ENCODE peak calls at places on chromosomes 5 and 9, in four cellular contexts. V, I, T and K are unnamed samples.

GRCh38 chr5:43171441-43171840 is 20.6 kb upstream of the NIM1K start:
- DNase-seq in V (no peak), I (no peak), T (no peak), K (no peak)

GRCh38 chr5:114857951-114858401 is 311.7 kb downstream of the TRIM36 start:
- DNase-seq in V (no peak), I (no peak), T (no peak), K (no peak)

GRCh38 chr9:4596165-4596922 is 65.8 kb upstream of the PLPP6 start:
- DNase-seq in V (peak; percentile 43), I (no peak), T (peak; percentile 61), K (no peak)

GRCh38 chr9:94591876-94592275 is 1.7 kb downstream of the FBP2 start:
- DNase-seq in V (no peak), I (peak; percentile 35), T (no peak), K (no peak)

GRCh38 chr9:6873862-6874261 is 116.1 kb downstream of the KDM4C start:
- DNase-seq in V (peak; percentile 47), I (no peak), T (peak; percentile 26), K (no peak)

GRCh38 chr9:85004818-85005413 is 335.4 kb downstream of the NTRK2 start:
- DNase-seq in V (peak; percentile 19), I (no peak), T (no peak), K (no peak)

GRCh38 chr5:4862500-4862899 is 277.6 kb upstream of the ADAMTS16 start:
- DNase-seq in V (peak; percentile 60), I (peak; percentile 41), T (no peak), K (peak; percentile 54)

GRCh38 chr5:69206528-69207190 is 17.3 kb downstream of the CENPH start:
- DNase-seq in V (no peak), I (no peak), T (no peak), K (peak; percentile 80)

GRCh38 chr9:25691786-25692185 is 13.5 kb upstream of the TUSC1 start:
- DNase-seq in V (no peak), I (no peak), T (no peak), K (no peak)

GRCh38 chr5:16617272-16617973 is 626 bp upstream of the RETREG1 start:
- DNase-seq in V (no peak), I (peak; percentile 23), T (peak; percentile 61), K (no peak)

GRCh38 chr5:91359957-91360609 is 23.0 kb downstream of the ARRDC3 start:
- DNase-seq in V (no peak), I (no peak), T (no peak), K (no peak)

GRCh38 chr5:88269222-88269771 is 652 bp upstream of the TMEM161B start:
- DNase-seq in V (peak; percentile 16), I (peak; percentile 11), T (no peak), K (peak; percentile 44)

GRCh38 chr9:127634698-127635097 is 22.6 kb downstream of the STXBP1 start:
- DNase-seq in V (peak; percentile 10), I (no peak), T (no peak), K (no peak)

GRCh38 chr9:85212209-85212608 is 529.5 kb downstream of the AGTPBP1 start:
- DNase-seq in V (peak; percentile 55), I (no peak), T (no peak), K (peak; percentile 97)

GRCh38 chr5:122773615-122774014 is 1.3 kb upstream of the SNX2 start:
- DNase-seq in V (no peak), I (no peak), T (no peak), K (no peak)

GRCh38 chr9:112863214-112863613 is 27.5 kb downstream of the SLC46A2 start:
- DNase-seq in V (peak; percentile 51), I (no peak), T (no peak), K (no peak)

GRCh38 chr5:179297026-179297425 is 48.2 kb downstream of the ADAMTS2 start:
- DNase-seq in V (no peak), I (no peak), T (no peak), K (no peak)

GRCh38 chr5:97143715-97144114 is 1.3 kb upstream of the LIX1 start:
- DNase-seq in V (no peak), I (no peak), T (no peak), K (no peak)

GRCh38 chr9:37508834-37509206 is 23.1 kb downstream of the POLR1E start:
- DNase-seq in V (no peak), I (no peak), T (no peak), K (no peak)

GRCh38 chr5:68798877-68799276 is 294.9 kb upstream of the SLC30A5 start:
- DNase-seq in V (peak; percentile 16), I (no peak), T (no peak), K (no peak)

GRCh38 chr9:133351908-133352634 is 4.1 kb downstream of the RPL7A start:
- DNase-seq in V (peak; percentile 81), I (peak; percentile 71), T (peak; percentile 27), K (peak; percentile 70)

GRCh38 chr5:65394078-65394477 is 87.6 kb downstream of the ADAMTS6 start:
- DNase-seq in V (peak; percentile 95), I (no peak), T (no peak), K (no peak)

GRCh38 chr5:129110742-129111141 is 16.2 kb downstream of the ISOC1 start:
- DNase-seq in V (peak; percentile 45), I (no peak), T (no peak), K (peak; percentile 53)

GRCh38 chr5:101782352-101783087 is 513.6 kb downstream of the SLCO4C1 start:
- DNase-seq in V (no peak), I (no peak), T (no peak), K (no peak)

GRCh38 chr9:115000217-115000639 is 69.8 kb upstream of the TNFSF8 start:
- DNase-seq in V (peak; percentile 50), I (no peak), T (no peak), K (peak; percentile 31)

GRCh38 chr5:132136906-132137305 is 63.3 kb downstream of the CSF2 start:
- DNase-seq in V (peak; percentile 97), I (no peak), T (no peak), K (peak; percentile 65)

GRCh38 chr5:171676286-171676944 is 109.2 kb upstream of the SMIM23 start:
- DNase-seq in V (no peak), I (no peak), T (no peak), K (no peak)

GRCh38 chr5:9329125-9329524 is 216.8 kb downstream of the SEMA5A start:
- DNase-seq in V (no peak), I (no peak), T (no peak), K (no peak)

GRCh38 chr9:16143947-16144890 is 591.4 kb downstream of the CCDC171 start:
- DNase-seq in V (no peak), I (no peak), T (no peak), K (peak; percentile 97)

GRCh38 chr5:180175015-180175431 is 34.0 kb downstream of the RASGEF1C start:
- DNase-seq in V (no peak), I (no peak), T (no peak), K (no peak)

DNA sequence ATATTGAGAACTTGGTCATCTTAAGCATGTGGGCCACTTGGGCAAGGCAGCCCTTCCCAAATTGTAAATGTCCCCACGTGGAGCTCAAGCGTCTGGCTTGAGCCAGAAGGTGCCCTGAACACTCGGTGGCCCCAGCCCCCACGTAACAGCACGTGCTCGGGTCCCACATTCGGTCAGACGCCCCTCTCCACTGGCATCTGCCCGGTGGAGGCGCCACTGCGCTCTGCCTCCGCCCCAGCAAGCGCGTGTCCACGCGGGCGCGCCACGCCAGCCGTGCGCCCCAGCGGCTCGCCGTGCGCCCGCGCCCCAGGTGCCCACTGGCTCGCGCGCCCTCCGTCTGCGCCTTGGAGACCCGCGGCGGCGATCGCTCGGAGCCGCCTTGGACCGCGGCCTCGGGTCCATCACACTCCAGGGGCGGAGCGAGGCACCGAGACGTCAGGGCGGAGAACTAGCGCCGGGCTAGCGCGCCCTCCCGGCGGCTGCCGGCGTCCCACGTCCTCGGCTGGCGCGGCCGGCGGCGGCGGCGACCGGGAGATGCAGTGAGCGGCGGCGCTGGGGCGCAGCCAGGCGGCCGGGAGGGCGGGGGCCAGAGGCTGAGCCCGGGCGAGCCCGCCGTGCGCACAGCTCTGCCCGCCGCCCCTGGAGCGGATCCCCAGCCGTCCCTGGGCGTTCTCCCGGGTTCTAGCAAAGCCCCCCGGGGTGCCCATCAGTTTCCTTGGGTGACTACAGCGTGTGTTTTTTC is at the start of gene PALM2AKAP2:
- DNase-seq in V (peak; percentile 54), I (peak; percentile 47), T (no peak), K (peak; percentile 44)
- TF ChIP-seq CTCF in V (no peak), I (peak; percentile 54), T (no peak), K (peak; percentile 21)

GRCh38 chr5:80957031-80957761 is 3.0 kb upstream of the RASGRF2 start:
- DNase-seq in V (no peak), I (no peak), T (no peak), K (no peak)
- H3K4me3 ChIP-seq in V (no peak overlapping the region), I (no peak overlapping the region), T (no peak overlapping the region), K (no peak overlapping the region)

DNA sequence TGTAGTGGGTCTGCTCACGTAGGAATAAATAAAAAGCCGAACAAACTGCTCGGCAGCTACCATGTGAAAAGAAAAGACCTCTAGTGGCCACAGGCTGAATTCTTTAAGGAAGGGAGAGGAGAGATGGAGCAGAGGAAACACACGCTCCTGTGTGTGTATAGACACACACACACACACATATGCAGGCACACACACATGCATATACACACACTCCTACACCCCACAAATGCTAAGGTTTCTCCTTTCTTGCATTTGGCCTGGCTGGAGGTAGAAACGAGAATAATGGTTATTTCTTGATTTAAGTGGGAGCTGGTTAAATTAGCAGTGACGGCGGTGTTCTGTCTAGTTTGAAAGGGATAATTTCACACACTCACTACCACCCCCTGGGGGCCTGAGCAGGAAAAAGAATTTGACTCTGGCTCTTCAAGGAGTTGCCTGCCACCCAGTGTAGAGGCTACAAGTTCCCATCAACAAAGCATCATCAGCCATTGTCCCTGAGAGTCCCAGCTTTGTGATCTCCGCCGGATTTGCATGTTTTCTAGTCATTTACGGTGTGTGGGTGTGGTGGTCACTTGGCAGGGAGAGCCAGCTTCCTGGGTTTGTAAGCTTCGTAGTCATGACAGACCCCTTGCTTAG is at the start of gene INSYN2B:
- DNase-seq in V (peak; percentile 88), I (peak; percentile 63), T (no peak), K (peak; percentile 81)
- TF ChIP-seq CTCF in V (peak; percentile 74), I (peak; percentile 90), T (no peak), K (peak; percentile 57)

GRCh38 chr9:131097259-131097947 is 1.1 kb downstream of the AIF1L start:
- DNase-seq in V (no peak), I (no peak), T (no peak), K (no peak)

GRCh38 chr9:131094622-131095021 is 1.7 kb upstream of the AIF1L start:
- DNase-seq in V (peak; percentile 79), I (no peak), T (no peak), K (peak; percentile 29)

GRCh38 chr9:131094015-131094414 is 2.3 kb upstream of the AIF1L start:
- DNase-seq in V (no peak), I (no peak), T (no peak), K (no peak)

GRCh38 chr9:131096490-131097258 is at the start of gene AIF1L:
- DNase-seq in V (no peak), I (peak; percentile 77), T (no peak), K (no peak)

DNA sequence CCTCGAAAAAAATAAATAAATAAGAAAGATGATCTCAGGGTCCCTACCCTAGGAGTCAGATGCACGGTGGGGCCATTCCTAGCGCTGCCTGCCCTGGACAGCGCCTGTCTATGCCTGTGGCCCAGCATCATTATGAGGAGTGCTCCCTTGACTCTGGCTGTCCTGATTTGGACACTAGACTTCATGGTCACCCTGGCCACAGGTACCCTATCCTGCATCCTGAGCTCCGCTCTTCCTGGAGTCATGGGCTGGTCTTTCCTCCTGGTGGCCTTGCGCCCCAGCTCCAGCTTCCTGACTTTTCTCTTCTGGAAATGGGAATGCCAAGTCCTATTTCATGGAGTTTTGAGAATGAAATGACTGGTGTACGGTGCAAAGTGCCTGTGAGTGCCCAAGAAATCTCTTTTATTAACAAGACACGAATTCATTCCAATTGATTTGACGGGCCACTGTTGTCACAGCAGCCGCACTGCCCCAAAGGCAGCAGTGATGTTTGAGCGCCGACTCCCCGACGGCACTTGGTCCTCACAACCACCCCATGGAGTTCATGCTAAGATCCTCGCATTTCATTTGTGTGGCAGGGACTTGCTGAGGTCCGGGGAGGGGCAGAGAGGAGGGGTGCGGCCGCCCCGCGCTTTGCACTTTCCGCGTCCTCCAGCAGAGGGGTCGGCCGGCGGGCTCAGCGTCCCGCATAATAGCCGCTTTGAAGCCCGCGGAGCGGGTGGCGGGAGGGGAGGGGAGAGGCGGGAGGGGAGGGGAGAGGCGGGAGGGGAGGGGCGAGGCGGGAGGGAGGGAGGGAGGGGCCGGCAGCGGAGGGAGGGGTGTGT is 453 bp upstream of the AIF1L start:
- DNase-seq in V (no peak), I (peak; percentile 93), T (no peak), K (no peak)
- H3K4me3 ChIP-seq in V (no peak overlapping the region), I (peak overlapping the region; percentile 49), T (no peak overlapping the region), K (peak overlapping the region; percentile 32)